ENCODE peak calls at places on chromosomes 1 and 21, in four cellular contexts. One of them, this sample, is unnamed.

GRCh38 chr1:57857809-57858208 is 433.9 kb upstream of the DAB1 start:
- DNase-seq in neuronal stem cell: no peak
- DNase-seq in H1: no peak
- DNase-seq in trophoblast cell: no peak
- DNase-seq in this sample: no peak

GRCh38 chr1:217333939-217334338 is 297.0 kb downstream of the GPATCH2 start:
- DNase-seq in neuronal stem cell: peak
- DNase-seq in H1: peak
- DNase-seq in trophoblast cell: peak
- DNase-seq in this sample: peak

GRCh38 chr1:211305044-211305443 is 21.6 kb upstream of the TRAF5 start:
- DNase-seq in neuronal stem cell: no peak
- DNase-seq in H1: no peak
- DNase-seq in trophoblast cell: peak
- DNase-seq in this sample: no peak

GRCh38 chr21:18741954-18742353 is 338.4 kb upstream of the TMPRSS15 start:
- DNase-seq in neuronal stem cell: no peak
- DNase-seq in H1: no peak
- DNase-seq in trophoblast cell: peak
- DNase-seq in this sample: no peak

GRCh38 chr1:96833376-96833775 is 111.8 kb downstream of the PTBP2 start:
- DNase-seq in neuronal stem cell: no peak
- DNase-seq in H1: no peak
- DNase-seq in trophoblast cell: no peak
- DNase-seq in this sample: no peak

GRCh38 chr1:107681001-107681479 is 283.9 kb downstream of the VAV3 start:
- DNase-seq in neuronal stem cell: no peak
- DNase-seq in H1: no peak
- DNase-seq in trophoblast cell: no peak
- DNase-seq in this sample: no peak

GRCh38 chr1:73998348-73998959 is 199.5 kb downstream of the LRRIQ3 start:
- DNase-seq in neuronal stem cell: no peak
- DNase-seq in H1: no peak
- DNase-seq in trophoblast cell: peak
- DNase-seq in this sample: peak

GRCh38 chr1:6259491-6260362 is 1.2 kb downstream of the GPR153 start:
- DNase-seq in neuronal stem cell: no peak
- DNase-seq in H1: peak
- DNase-seq in trophoblast cell: peak
- DNase-seq in this sample: peak

GRCh38 chr21:36089946-36090345 is 20.1 kb downstream of the CBR1 start:
- DNase-seq in neuronal stem cell: no peak
- DNase-seq in H1: no peak
- DNase-seq in trophoblast cell: peak
- DNase-seq in this sample: no peak

GRCh38 chr21:42444745-42445059 is 41.0 kb downstream of the UBASH3A start:
- DNase-seq in neuronal stem cell: no peak
- DNase-seq in H1: no peak
- DNase-seq in trophoblast cell: no peak
- DNase-seq in this sample: no peak

GRCh38 chr1:57797084-57797483 is 373.2 kb upstream of the DAB1 start:
- DNase-seq in neuronal stem cell: no peak
- DNase-seq in H1: no peak
- DNase-seq in trophoblast cell: no peak
- DNase-seq in this sample: no peak

GRCh38 chr1:75932304-75932703 is at the start of gene ASB17:
- DNase-seq in neuronal stem cell: no peak
- DNase-seq in H1: no peak
- DNase-seq in trophoblast cell: no peak
- DNase-seq in this sample: no peak

GRCh38 chr1:5934058-5934884 is 58.0 kb downstream of the NPHP4 start:
- DNase-seq in neuronal stem cell: no peak
- DNase-seq in H1: peak
- DNase-seq in trophoblast cell: no peak
- DNase-seq in this sample: no peak

GRCh38 chr1:67952071-67952470 is 98.4 kb downstream of the DIRAS3 start:
- DNase-seq in neuronal stem cell: no peak
- DNase-seq in H1: no peak
- DNase-seq in trophoblast cell: no peak
- DNase-seq in this sample: peak

GRCh38 chr1:207799989-207800648 is 48.3 kb downstream of the CD46 start:
- DNase-seq in neuronal stem cell: no peak
- DNase-seq in H1: no peak
- DNase-seq in trophoblast cell: no peak
- DNase-seq in this sample: no peak

GRCh38 chr21:31346256-31346821 is 2.3 kb upstream of the TIAM1 start:
- DNase-seq in neuronal stem cell: no peak
- DNase-seq in H1: no peak
- DNase-seq in trophoblast cell: no peak
- DNase-seq in this sample: no peak

GRCh38 chr1:246212013-246212412 is 295.1 kb downstream of the SMYD3 start:
- DNase-seq in neuronal stem cell: no peak
- DNase-seq in H1: no peak
- DNase-seq in trophoblast cell: no peak
- DNase-seq in this sample: no peak

GRCh38 chr1:94259635-94260289 is 22.4 kb upstream of the ARHGAP29 start:
- DNase-seq in neuronal stem cell: no peak
- DNase-seq in H1: no peak
- DNase-seq in trophoblast cell: peak
- DNase-seq in this sample: no peak

GRCh38 chr1:18300376-18300775 is 180.4 kb upstream of the KLHDC7A start:
- DNase-seq in neuronal stem cell: no peak
- DNase-seq in H1: no peak
- DNase-seq in trophoblast cell: peak
- DNase-seq in this sample: no peak

GRCh38 chr1:18299441-18300338 is 181.0 kb upstream of the KLHDC7A start:
- DNase-seq in neuronal stem cell: peak
- DNase-seq in H1: peak
- DNase-seq in trophoblast cell: peak
- DNase-seq in this sample: no peak

GRCh38 chr1:18294437-18295176 is 186.1 kb upstream of the KLHDC7A start:
- DNase-seq in neuronal stem cell: no peak
- DNase-seq in H1: peak
- DNase-seq in trophoblast cell: no peak
- DNase-seq in this sample: no peak

GRCh38 chr1:18293291-18293690 is 185.7 kb downstream of the IGSF21 start:
- DNase-seq in neuronal stem cell: no peak
- DNase-seq in H1: no peak
- DNase-seq in trophoblast cell: no peak
- DNase-seq in this sample: no peak

GRCh38 chr1:18297896-18298648 is 182.7 kb upstream of the KLHDC7A start:
- DNase-seq in neuronal stem cell: no peak
- DNase-seq in H1: peak
- DNase-seq in trophoblast cell: no peak
- DNase-seq in this sample: no peak
- H2BK12ac ChIP-seq in neuronal stem cell: no peak
- H2BK12ac ChIP-seq in H1: peak
- H2BK12ac ChIP-seq in trophoblast cell: no peak
- H2BK12ac ChIP-seq in this sample: no peak

GRCh38 chr21:45555557-45556301 is 13.5 kb upstream of the SLC19A1 start:
- DNase-seq in neuronal stem cell: peak
- DNase-seq in H1: peak
- DNase-seq in trophoblast cell: peak
- DNase-seq in this sample: peak

GRCh38 chr21:45558044-45558721 is 15.9 kb upstream of the SLC19A1 start:
- DNase-seq in neuronal stem cell: no peak
- DNase-seq in H1: no peak
- DNase-seq in trophoblast cell: no peak
- DNase-seq in this sample: no peak

GRCh38 chr21:45557611-45558043 is 15.4 kb upstream of the SLC19A1 start:
- DNase-seq in neuronal stem cell: no peak
- DNase-seq in H1: no peak
- DNase-seq in trophoblast cell: no peak
- DNase-seq in this sample: no peak

GRCh38 chr21:45556302-45556644 is 14.0 kb upstream of the SLC19A1 start:
- DNase-seq in neuronal stem cell: no peak
- DNase-seq in H1: peak
- DNase-seq in trophoblast cell: no peak
- DNase-seq in this sample: no peak

GRCh38 chr21:45556645-45557601 is 14.7 kb upstream of the SLC19A1 start:
- DNase-seq in neuronal stem cell: no peak
- DNase-seq in H1: no peak
- DNase-seq in trophoblast cell: no peak
- DNase-seq in this sample: peak
- H3K4me3 ChIP-seq in neuronal stem cell: no peak
- H3K4me3 ChIP-seq in H1: no peak
- H3K4me3 ChIP-seq in trophoblast cell: no peak
- H3K4me3 ChIP-seq in this sample: no peak

GRCh38 chr1:38474738-38475623 is 384.6 kb downstream of the RRAGC start:
- DNase-seq in neuronal stem cell: no peak
- DNase-seq in H1: no peak
- DNase-seq in trophoblast cell: no peak
- DNase-seq in this sample: no peak

GRCh38 chr1:38477811-38478210 is 381.8 kb downstream of the RRAGC start:
- DNase-seq in neuronal stem cell: no peak
- DNase-seq in H1: no peak
- DNase-seq in trophoblast cell: peak
- DNase-seq in this sample: no peak

GRCh38 chr1:38476111-38476783 is 383.3 kb downstream of the RRAGC start:
- DNase-seq in neuronal stem cell: peak
- DNase-seq in H1: peak
- DNase-seq in trophoblast cell: no peak
- DNase-seq in this sample: no peak

GRCh38 chr1:38476784-38477175 is 382.8 kb downstream of the RRAGC start:
- DNase-seq in neuronal stem cell: no peak
- DNase-seq in H1: no peak
- DNase-seq in trophoblast cell: no peak
- DNase-seq in this sample: no peak

GRCh38 chr1:38475624-38476005 is 384.0 kb downstream of the RRAGC start:
- DNase-seq in neuronal stem cell: no peak
- DNase-seq in H1: no peak
- DNase-seq in trophoblast cell: no peak
- DNase-seq in this sample: no peak
- H2BK12ac ChIP-seq in neuronal stem cell: no peak
- H2BK12ac ChIP-seq in H1: peak
- H2BK12ac ChIP-seq in trophoblast cell: no peak
- H2BK12ac ChIP-seq in this sample: no peak

DNA sequence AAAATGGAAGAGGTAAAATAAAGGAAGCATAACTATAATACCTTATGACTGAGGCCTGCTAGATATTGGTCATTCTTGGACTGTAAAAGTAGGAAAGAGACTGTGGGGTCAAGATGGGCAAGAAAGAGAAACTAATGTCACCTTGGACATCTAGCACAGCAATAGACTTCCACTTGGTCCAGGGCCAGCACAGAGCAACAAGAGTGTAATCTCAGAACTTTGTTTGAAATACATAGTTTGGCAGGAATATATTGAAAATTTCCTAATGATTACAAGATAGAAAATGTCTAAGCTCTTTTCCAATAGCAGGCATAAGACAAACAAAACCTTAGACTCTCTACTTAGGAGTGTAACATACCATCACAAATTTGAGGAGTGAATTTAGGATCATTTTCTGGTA is 4.6 kb downstream of the LRRC8C start:
- DNase-seq in neuronal stem cell: no peak
- DNase-seq in H1: no peak
- DNase-seq in trophoblast cell: no peak
- DNase-seq in this sample: no peak
- H3K4me3 ChIP-seq in neuronal stem cell: no peak
- H3K4me3 ChIP-seq in H1: no peak
- H3K4me3 ChIP-seq in trophoblast cell: no peak
- H3K4me3 ChIP-seq in this sample: no peak

This sample was measured in mesenchymal stem cell.